ENCODE peak calls at places on chromosome X, in seven cellular contexts. One of them, this sample, is unnamed.

GRCh38 chrX:57417827-57418226 is 131.3 kb downstream of the FAAH2 start:
- DNase-seq in GM19239: no peak
- DNase-seq in mesothelial cell of epicardium: no peak
- DNase-seq in activated CD4-positive, alpha-beta T cell treated with anti-CD3 and anti-CD28 coated beads, Interleukin-2, amount 50 U/mL, for 4 hours: no peak
- DNase-seq in left lobe of liver: no peak
- DNase-seq in NCI-H460: no peak
- DNase-seq in lung: no peak
- DNase-seq in this sample: no peak

GRCh38 chrX:118171354-118171753 is 54.7 kb upstream of the KLHL13 start:
- DNase-seq in GM19239: no peak
- DNase-seq in mesothelial cell of epicardium: no peak
- DNase-seq in activated CD4-positive, alpha-beta T cell treated with anti-CD3 and anti-CD28 coated beads, Interleukin-2, amount 50 U/mL, for 4 hours: no peak
- DNase-seq in left lobe of liver: no peak
- DNase-seq in NCI-H460: no peak
- DNase-seq in lung: no peak
- DNase-seq in this sample: no peak

GRCh38 chrX:68699960-68700746 is 52.7 kb downstream of the STARD8 start:
- DNase-seq in GM19239: no peak
- DNase-seq in mesothelial cell of epicardium: no peak
- DNase-seq in activated CD4-positive, alpha-beta T cell treated with anti-CD3 and anti-CD28 coated beads, Interleukin-2, amount 50 U/mL, for 4 hours: no peak
- DNase-seq in left lobe of liver: no peak
- DNase-seq in NCI-H460: no peak
- DNase-seq in lung: no peak
- DNase-seq in this sample: no peak

GRCh38 chrX:119981286-119982070 is 37.9 kb upstream of the NKAP start:
- DNase-seq in GM19239: peak
- DNase-seq in mesothelial cell of epicardium: no peak
- DNase-seq in activated CD4-positive, alpha-beta T cell treated with anti-CD3 and anti-CD28 coated beads, Interleukin-2, amount 50 U/mL, for 4 hours: no peak
- DNase-seq in left lobe of liver: no peak
- DNase-seq in NCI-H460: peak
- DNase-seq in lung: no peak
- DNase-seq in this sample: peak

GRCh38 chrX:29231800-29232199 is 644.6 kb downstream of the IL1RAPL1 start:
- DNase-seq in GM19239: no peak
- DNase-seq in mesothelial cell of epicardium: no peak
- DNase-seq in activated CD4-positive, alpha-beta T cell treated with anti-CD3 and anti-CD28 coated beads, Interleukin-2, amount 50 U/mL, for 4 hours: no peak
- DNase-seq in left lobe of liver: no peak
- DNase-seq in NCI-H460: no peak
- DNase-seq in lung: no peak
- DNase-seq in this sample: no peak

GRCh38 chrX:63754141-63754859 is 30.7 kb downstream of the ARHGEF9 start:
- DNase-seq in GM19239: no peak
- DNase-seq in mesothelial cell of epicardium: no peak
- DNase-seq in activated CD4-positive, alpha-beta T cell treated with anti-CD3 and anti-CD28 coated beads, Interleukin-2, amount 50 U/mL, for 4 hours: peak
- DNase-seq in left lobe of liver: no peak
- DNase-seq in NCI-H460: peak
- DNase-seq in lung: no peak
- DNase-seq in this sample: no peak

GRCh38 chrX:10414872-10415703 is 205.3 kb downstream of the MID1 start:
- DNase-seq in GM19239: no peak
- DNase-seq in mesothelial cell of epicardium: no peak
- DNase-seq in activated CD4-positive, alpha-beta T cell treated with anti-CD3 and anti-CD28 coated beads, Interleukin-2, amount 50 U/mL, for 4 hours: no peak
- DNase-seq in left lobe of liver: no peak
- DNase-seq in NCI-H460: no peak
- DNase-seq in lung: no peak
- DNase-seq in this sample: no peak

GRCh38 chrX:131792789-131793462 is 230.2 kb upstream of the STK26 start:
- DNase-seq in GM19239: no peak
- DNase-seq in mesothelial cell of epicardium: no peak
- DNase-seq in activated CD4-positive, alpha-beta T cell treated with anti-CD3 and anti-CD28 coated beads, Interleukin-2, amount 50 U/mL, for 4 hours: no peak
- DNase-seq in left lobe of liver: no peak
- DNase-seq in NCI-H460: no peak
- DNase-seq in lung: peak
- DNase-seq in this sample: no peak

GRCh38 chrX:21744721-21745120 is 13.2 kb downstream of the SMPX start:
- DNase-seq in GM19239: no peak
- DNase-seq in mesothelial cell of epicardium: no peak
- DNase-seq in activated CD4-positive, alpha-beta T cell treated with anti-CD3 and anti-CD28 coated beads, Interleukin-2, amount 50 U/mL, for 4 hours: no peak
- DNase-seq in left lobe of liver: no peak
- DNase-seq in NCI-H460: no peak
- DNase-seq in lung: no peak
- DNase-seq in this sample: no peak

GRCh38 chrX:132489256-132490085 is 633 bp upstream of the MBNL3 start:
- DNase-seq in GM19239: peak
- DNase-seq in mesothelial cell of epicardium: peak
- DNase-seq in activated CD4-positive, alpha-beta T cell treated with anti-CD3 and anti-CD28 coated beads, Interleukin-2, amount 50 U/mL, for 4 hours: peak
- DNase-seq in left lobe of liver: peak
- DNase-seq in NCI-H460: no peak
- DNase-seq in lung: peak
- DNase-seq in this sample: peak

This sample was measured in islet precursor cell.